ENCODE peak calls at places on chromosomes 3 and 15, in four cellular contexts. X is cardiac fibroblast, S is lower leg skin, Q is cardiac muscle cell. B is an unnamed sample.

GRCh38 chr3:111607242-111607641 is 12.1 kb upstream of the ZBED2 start:
- DNase-seq in X (no peak), S (no peak), Q (no peak), B (no peak)

GRCh38 chr15:36449084-36449661 is 130.3 kb upstream of the CDIN1 start:
- DNase-seq in X (no peak), S (no peak), Q (peak; percentile 47), B (peak; percentile 19)

GRCh38 chr3:169094204-169094603 is 569.3 kb downstream of the MECOM start:
- DNase-seq in X (no peak), S (no peak), Q (no peak), B (no peak)

GRCh38 chr15:27479232-27480140 is 508.5 kb downstream of the GABRG3 start:
- DNase-seq in X (no peak), S (no peak), Q (no peak), B (no peak)

GRCh38 chr3:194856296-194856695 is 170.6 kb downstream of the FAM43A start:
- DNase-seq in X (no peak), S (no peak), Q (no peak), B (no peak)

GRCh38 chr15:84911879-84912660 is 27.6 kb downstream of the SLC28A1 start:
- DNase-seq in X (peak; percentile 100), S (peak; percentile 95), Q (no peak), B (peak; percentile 73)

GRCh38 chr15:55530861-55531313 is 22.9 kb upstream of the DNAAF4 start:
- DNase-seq in X (peak; percentile 38), S (no peak), Q (peak; percentile 66), B (peak; percentile 23)

GRCh38 chr3:10945683-10946287 is 46.8 kb upstream of the SLC6A1 start:
- DNase-seq in X (peak; percentile 55), S (peak; percentile 88), Q (peak; percentile 90), B (peak; percentile 82)

GRCh38 chr3:22585504-22585903 is 617.6 kb upstream of the UBE2E2 start:
- DNase-seq in X (no peak), S (no peak), Q (no peak), B (no peak)

GRCh38 chr3:123295171-123295900 is 93.6 kb downstream of the SEC22A start:
- DNase-seq in X (no peak), S (no peak), Q (no peak), B (no peak)

GRCh38 chr3:151210676-151211381 is 7.8 kb upstream of the GPR171 start:
- DNase-seq in X (peak; percentile 45), S (no peak), Q (no peak), B (peak; percentile 43)

GRCh38 chr15:57526076-57526475 is 65.6 kb upstream of the MYZAP start:
- DNase-seq in X (no peak), S (no peak), Q (no peak), B (no peak)

GRCh38 chr3:42830437-42831320 is 21.4 kb downstream of the ACKR2 start:
- DNase-seq in X (peak; percentile 56), S (no peak), Q (peak; percentile 75), B (peak; percentile 68)

GRCh38 chr3:129897026-129897425 is 3.5 kb upstream of the TMCC1 start:
- DNase-seq in X (no peak), S (no peak), Q (no peak), B (no peak)

GRCh38 chr3:30607032-30607833 is 832 bp downstream of the TGFBR2 start:
- DNase-seq in X (peak; percentile 68), S (peak; percentile 95), Q (peak; percentile 61), B (peak; percentile 75)

GRCh38 chr15:41944313-41944940 is 27.9 kb downstream of the EHD4 start:
- DNase-seq in X (peak; percentile 91), S (peak; percentile 90), Q (peak; percentile 60), B (peak; percentile 78)

GRCh38 chr15:26864664-26865191 is 2.1 kb upstream of the GABRA5 start:
- DNase-seq in X (peak; percentile 42), S (peak; percentile 53), Q (peak; percentile 82), B (peak; percentile 72)

GRCh38 chr3:170839518-170840100 is 30.4 kb downstream of the RPL22L1 start:
- DNase-seq in X (no peak), S (no peak), Q (no peak), B (no peak)

GRCh38 chr3:64838150-64838735 is 150.4 kb upstream of the ADAMTS9 start:
- DNase-seq in X (no peak), S (no peak), Q (no peak), B (no peak)

GRCh38 chr3:52181543-52181942 is 16.4 kb upstream of the ALAS1 start:
- DNase-seq in X (peak; percentile 66), S (no peak), Q (no peak), B (no peak)

GRCh38 chr15:71275098-71275497 is 159.8 kb downstream of the THSD4 start:
- DNase-seq in X (peak; percentile 62), S (no peak), Q (no peak), B (no peak)

GRCh38 chr3:120839120-120839519 is 68.9 kb upstream of the STXBP5L start:
- DNase-seq in X (no peak), S (no peak), Q (no peak), B (no peak)

GRCh38 chr3:105828703-105829102 is 40.1 kb downstream of the CBLB start:
- DNase-seq in X (no peak), S (no peak), Q (no peak), B (no peak)

GRCh38 chr15:60553163-60553562 is 74.2 kb upstream of the ICE2 start:
- DNase-seq in X (no peak), S (no peak), Q (no peak), B (no peak)

GRCh38 chr15:40348471-40348864 is 2.4 kb upstream of the PHGR1 start:
- DNase-seq in X (no peak), S (no peak), Q (no peak), B (no peak)
- H3K4me3 ChIP-seq in X (no peak overlapping the region), S (no peak overlapping the region), Q (no peak overlapping the region), B (no peak overlapping the region)

GRCh38 chr15:92819312-92820232 is 80.6 kb upstream of the CHD2 start:
- DNase-seq in X (no peak), S (no peak), Q (no peak), B (no peak)
- H3K4me3 ChIP-seq in X (peak overlapping the region; percentile 33), S (peak overlapping the region; percentile 10), Q (peak overlapping the region; percentile 24), B (peak overlapping the region; percentile 4)

DNA sequence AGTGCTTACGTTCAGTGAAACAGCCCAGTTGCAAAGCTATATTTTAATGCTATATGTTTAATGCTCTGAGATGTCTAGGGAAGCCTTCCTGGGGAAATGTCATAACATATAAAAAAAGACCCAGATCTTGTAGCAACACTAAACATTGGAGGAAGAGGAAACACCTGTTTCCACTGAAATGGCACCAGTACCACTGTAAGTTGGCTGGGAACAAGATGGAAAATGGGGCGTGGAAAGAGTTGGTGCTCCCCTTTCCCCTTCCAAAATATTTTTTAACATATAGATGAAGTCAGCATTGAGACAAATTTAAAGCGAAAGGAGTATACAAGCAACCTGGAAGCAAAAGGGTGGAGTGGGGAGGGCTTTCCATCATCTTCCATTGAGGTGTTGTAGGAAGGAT is 289.9 kb upstream of the COL8A1 start:
- DNase-seq in X (no peak), S (no peak), Q (no peak), B (no peak)
- H3K4me3 ChIP-seq in X (no peak overlapping the region), S (no peak overlapping the region), Q (no peak overlapping the region), B (no peak overlapping the region)

DNA sequence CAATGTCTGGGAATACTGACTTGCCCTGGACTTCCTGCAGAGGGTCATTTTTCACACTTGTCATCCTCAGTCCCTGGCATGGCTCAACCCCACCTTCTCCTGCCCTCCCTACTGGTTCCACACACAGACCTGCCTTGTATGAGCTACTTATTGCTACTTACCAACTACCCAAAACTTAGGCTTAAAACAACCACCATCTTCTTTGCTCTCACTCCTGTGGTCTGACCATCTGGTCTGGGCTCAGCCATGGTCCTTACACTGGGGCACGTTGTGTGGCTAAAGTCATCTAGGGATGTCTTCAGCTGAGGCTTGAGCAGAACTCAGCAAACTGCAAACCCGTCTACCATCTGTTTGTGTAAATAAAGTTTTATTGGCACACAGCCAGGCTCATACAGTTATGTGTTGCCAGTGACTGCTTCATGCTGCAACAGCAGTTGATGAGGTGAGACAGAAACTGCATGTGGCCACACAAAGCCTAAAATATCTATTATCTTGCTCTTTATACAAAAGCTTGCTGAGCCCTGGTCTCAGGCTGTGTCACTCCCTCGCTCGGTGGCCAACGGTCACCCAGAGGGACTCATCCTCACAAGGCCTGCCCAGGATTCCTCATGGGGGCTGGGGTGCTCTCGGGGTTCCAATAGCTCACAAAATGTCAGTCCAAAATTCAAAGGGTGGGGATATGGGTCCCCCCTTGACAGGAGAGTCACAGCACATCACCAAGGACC is 43.5 kb downstream of the KLF15 start:
- DNase-seq in X (peak; percentile 10), S (peak; percentile 52), Q (no peak), B (no peak)
- H3K4me3 ChIP-seq in X (no peak overlapping the region), S (no peak overlapping the region), Q (no peak overlapping the region), B (no peak overlapping the region)

GRCh38 chr3:141413387-141414140 is 45.3 kb downstream of the ZBTB38 start:
- DNase-seq in X (no peak), S (no peak), Q (no peak), B (no peak)

GRCh38 chr3:141414141-141414689 is 45.9 kb downstream of the ZBTB38 start:
- DNase-seq in X (peak; percentile 40), S (no peak), Q (no peak), B (no peak)

GRCh38 chr3:141410861-141411771 is 42.8 kb downstream of the ZBTB38 start:
- DNase-seq in X (peak; percentile 56), S (no peak), Q (no peak), B (no peak)

GRCh38 chr3:141412087-141412935 is 44.0 kb downstream of the ZBTB38 start:
- DNase-seq in X (peak; percentile 84), S (no peak), Q (no peak), B (peak; percentile 70)

GRCh38 chr3:141412936-141413354 is 44.6 kb downstream of the ZBTB38 start:
- DNase-seq in X (peak; percentile 96), S (peak; percentile 97), Q (no peak), B (peak; percentile 64)
- H3K4me3 ChIP-seq in X (no peak overlapping the region), S (no peak overlapping the region), Q (no peak overlapping the region), B (no peak overlapping the region)

B was measured in hepatocyte.